ENCODE peak calls at places on chromosomes 3 and 15, in four cellular contexts. One of them, this sample, is unnamed.

GRCh38 chr3:128360705-128361271 is 105.9 kb downstream of the DNAJB8 start:
- DNase-seq in HFF-Myc: no peak
- DNase-seq in PC-3: no peak
- DNase-seq in AG10803: no peak
- DNase-seq in this sample: no peak

GRCh38 chr15:31867536-31868442 is 162.5 kb upstream of the CHRNA7 start:
- DNase-seq in HFF-Myc: peak
- DNase-seq in PC-3: peak
- DNase-seq in AG10803: peak
- DNase-seq in this sample: peak

GRCh38 chr3:17057316-17057715 is 172.6 kb downstream of the PLCL2 start:
- DNase-seq in HFF-Myc: no peak
- DNase-seq in PC-3: no peak
- DNase-seq in AG10803: peak
- DNase-seq in this sample: no peak

GRCh38 chr3:124510290-124510689 is 220.0 kb upstream of the UMPS start:
- DNase-seq in HFF-Myc: no peak
- DNase-seq in PC-3: peak
- DNase-seq in AG10803: peak
- DNase-seq in this sample: no peak

GRCh38 chr3:40267940-40268707 is 41.4 kb upstream of the EIF1B start:
- DNase-seq in HFF-Myc: peak
- DNase-seq in PC-3: no peak
- DNase-seq in AG10803: peak
- DNase-seq in this sample: no peak

GRCh38 chr3:32335365-32336122 is 56.1 kb upstream of the CMTM7 start:
- DNase-seq in HFF-Myc: no peak
- DNase-seq in PC-3: no peak
- DNase-seq in AG10803: no peak
- DNase-seq in this sample: no peak

GRCh38 chr15:92009162-92009561 is 155.7 kb downstream of the SLCO3A1 start:
- DNase-seq in HFF-Myc: no peak
- DNase-seq in PC-3: no peak
- DNase-seq in AG10803: no peak
- DNase-seq in this sample: no peak

GRCh38 chr15:80202641-80203360 is 49.2 kb downstream of the CTXND1 start:
- DNase-seq in HFF-Myc: no peak
- DNase-seq in PC-3: peak
- DNase-seq in AG10803: no peak
- DNase-seq in this sample: no peak

GRCh38 chr15:58532126-58532525 is 100.3 kb downstream of the LIPC start:
- DNase-seq in HFF-Myc: no peak
- DNase-seq in PC-3: no peak
- DNase-seq in AG10803: no peak
- DNase-seq in this sample: no peak

GRCh38 chr15:58527573-58528196 is 95.9 kb downstream of the LIPC start:
- DNase-seq in HFF-Myc: no peak
- DNase-seq in PC-3: no peak
- DNase-seq in AG10803: no peak
- DNase-seq in this sample: no peak

GRCh38 chr15:58528197-58528870 is 96.5 kb downstream of the LIPC start:
- DNase-seq in HFF-Myc: no peak
- DNase-seq in PC-3: peak
- DNase-seq in AG10803: peak
- DNase-seq in this sample: peak

GRCh38 chr15:58529041-58529440 is 97.2 kb downstream of the LIPC start:
- DNase-seq in HFF-Myc: no peak
- DNase-seq in PC-3: no peak
- DNase-seq in AG10803: no peak
- DNase-seq in this sample: no peak

GRCh38 chr15:58530056-58530590 is 98.3 kb downstream of the LIPC start:
- DNase-seq in HFF-Myc: no peak
- DNase-seq in PC-3: no peak
- DNase-seq in AG10803: no peak
- DNase-seq in this sample: no peak
- TF ChIP-seq CTCF in HFF-Myc: no peak
- TF ChIP-seq CTCF in PC-3: no peak
- TF ChIP-seq CTCF in AG10803: no peak
- TF ChIP-seq CTCF in this sample: no peak

GRCh38 chr3:14608298-14608697 is 43.3 kb upstream of the CCDC174 start:
- DNase-seq in HFF-Myc: no peak
- DNase-seq in PC-3: peak
- DNase-seq in AG10803: no peak
- DNase-seq in this sample: no peak

GRCh38 chr3:14605070-14605469 is 46.5 kb upstream of the CCDC174 start:
- DNase-seq in HFF-Myc: no peak
- DNase-seq in PC-3: peak
- DNase-seq in AG10803: no peak
- DNase-seq in this sample: no peak

GRCh38 chr3:14602804-14603644 is 48.5 kb upstream of the CCDC174 start:
- DNase-seq in HFF-Myc: no peak
- DNase-seq in PC-3: peak
- DNase-seq in AG10803: no peak
- DNase-seq in this sample: no peak

GRCh38 chr3:14605744-14606143 is 45.8 kb upstream of the CCDC174 start:
- DNase-seq in HFF-Myc: no peak
- DNase-seq in PC-3: no peak
- DNase-seq in AG10803: no peak
- DNase-seq in this sample: no peak

DNA sequence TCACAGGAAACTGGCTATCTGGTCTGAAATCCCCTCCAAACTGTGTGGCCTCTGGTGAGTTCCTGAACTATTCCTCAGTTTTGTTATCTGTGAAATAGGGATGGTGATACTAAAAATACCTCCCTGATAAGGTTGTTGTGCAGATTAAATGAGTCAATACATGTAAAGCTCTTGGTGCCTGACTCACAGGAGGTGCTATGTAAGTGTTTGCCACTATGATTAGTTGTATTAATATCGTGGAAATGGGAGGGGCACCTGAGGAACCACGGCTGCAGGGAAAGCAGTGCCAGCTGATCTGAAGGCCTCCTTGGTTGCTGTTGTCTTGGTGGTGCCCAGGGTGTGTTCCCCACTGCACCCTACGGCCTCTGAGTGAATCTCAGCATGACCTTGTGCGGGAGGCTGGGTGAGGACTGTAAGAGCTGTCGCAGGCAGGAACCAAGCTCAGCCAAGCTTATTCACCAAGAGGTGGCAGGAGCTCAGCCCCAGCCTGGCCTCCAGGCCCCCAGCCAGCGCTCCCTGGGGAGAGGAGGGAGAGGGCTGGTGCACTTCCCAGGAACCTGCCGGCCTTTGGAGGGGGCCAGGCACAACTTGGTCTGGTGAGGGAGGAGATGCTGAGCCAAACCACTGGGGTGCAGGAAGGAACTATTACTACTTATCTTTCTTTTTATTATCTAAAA is 44.8 kb upstream of the CCDC174 start:
- DNase-seq in HFF-Myc: no peak
- DNase-seq in PC-3: peak
- DNase-seq in AG10803: no peak
- DNase-seq in this sample: no peak
- H3K4me3 ChIP-seq in HFF-Myc: no peak
- H3K4me3 ChIP-seq in PC-3: no peak
- H3K4me3 ChIP-seq in AG10803: no peak
- H3K4me3 ChIP-seq in this sample: no peak

GRCh38 chr3:66618066-66618465 is 117.2 kb upstream of the LRIG1 start:
- DNase-seq in HFF-Myc: no peak
- DNase-seq in PC-3: no peak
- DNase-seq in AG10803: peak
- DNase-seq in this sample: no peak

GRCh38 chr3:66610548-66610909 is 109.7 kb upstream of the LRIG1 start:
- DNase-seq in HFF-Myc: no peak
- DNase-seq in PC-3: no peak
- DNase-seq in AG10803: no peak
- DNase-seq in this sample: no peak

GRCh38 chr3:66620185-66620803 is 119.5 kb upstream of the LRIG1 start:
- DNase-seq in HFF-Myc: no peak
- DNase-seq in PC-3: no peak
- DNase-seq in AG10803: no peak
- DNase-seq in this sample: no peak

GRCh38 chr3:66617351-66617750 is 116.5 kb upstream of the LRIG1 start:
- DNase-seq in HFF-Myc: no peak
- DNase-seq in PC-3: no peak
- DNase-seq in AG10803: no peak
- DNase-seq in this sample: no peak

GRCh38 chr3:66615643-66616301 is 115.0 kb upstream of the LRIG1 start:
- DNase-seq in HFF-Myc: no peak
- DNase-seq in PC-3: no peak
- DNase-seq in AG10803: no peak
- DNase-seq in this sample: no peak
- TF ChIP-seq CTCF in HFF-Myc: no peak
- TF ChIP-seq CTCF in PC-3: no peak
- TF ChIP-seq CTCF in AG10803: no peak
- TF ChIP-seq CTCF in this sample: no peak

GRCh38 chr3:65591313-65591712 is 447.4 kb downstream of the MAGI1 start:
- DNase-seq in HFF-Myc: no peak
- DNase-seq in PC-3: no peak
- DNase-seq in AG10803: no peak
- DNase-seq in this sample: no peak

GRCh38 chr3:65584913-65585312 is 453.8 kb downstream of the MAGI1 start:
- DNase-seq in HFF-Myc: no peak
- DNase-seq in PC-3: no peak
- DNase-seq in AG10803: no peak
- DNase-seq in this sample: no peak

GRCh38 chr3:65584002-65584401 is 454.7 kb downstream of the MAGI1 start:
- DNase-seq in HFF-Myc: no peak
- DNase-seq in PC-3: no peak
- DNase-seq in AG10803: no peak
- DNase-seq in this sample: no peak

GRCh38 chr3:65588884-65589283 is 449.8 kb downstream of the MAGI1 start:
- DNase-seq in HFF-Myc: no peak
- DNase-seq in PC-3: no peak
- DNase-seq in AG10803: no peak
- DNase-seq in this sample: no peak

DNA sequence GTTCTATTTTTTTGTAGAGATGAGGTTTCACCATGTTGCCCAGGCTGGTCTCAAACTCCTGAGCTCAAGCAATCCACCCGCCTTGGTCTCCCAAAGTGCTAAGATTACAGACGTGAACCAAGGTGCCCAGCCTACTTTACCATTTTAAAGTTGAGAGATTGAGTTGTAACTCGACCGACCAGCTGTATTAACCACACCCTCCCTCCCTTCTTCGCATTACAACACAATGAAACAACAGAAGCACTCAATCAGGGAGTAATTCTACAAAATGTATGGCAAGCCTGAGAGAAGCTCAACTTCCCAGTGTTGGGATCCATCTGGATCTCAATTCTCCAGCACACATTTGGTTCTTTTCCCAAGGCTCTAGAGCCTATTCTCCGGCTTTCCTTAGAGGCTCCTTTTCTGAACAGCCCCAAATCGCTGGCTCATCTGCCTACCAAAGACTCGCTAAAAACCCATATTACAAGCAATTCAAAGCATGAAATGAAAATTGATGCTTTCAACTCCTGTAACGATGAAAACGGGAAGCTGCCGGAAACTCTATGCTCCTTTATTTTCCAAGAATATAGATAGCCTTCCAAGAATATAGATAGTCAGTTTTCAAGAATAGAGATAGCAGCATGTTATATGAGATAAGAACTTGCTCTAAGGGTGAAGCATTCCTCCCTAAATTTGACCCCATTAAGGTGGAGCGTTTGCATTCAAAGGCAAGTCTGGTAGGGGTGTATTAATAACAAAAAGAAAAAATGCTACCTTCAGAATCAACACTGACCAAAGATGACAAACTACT is 450.9 kb downstream of the MAGI1 start:
- DNase-seq in HFF-Myc: no peak
- DNase-seq in PC-3: no peak
- DNase-seq in AG10803: no peak
- DNase-seq in this sample: no peak
- H3K4me3 ChIP-seq in HFF-Myc: no peak
- H3K4me3 ChIP-seq in PC-3: no peak
- H3K4me3 ChIP-seq in AG10803: no peak
- H3K4me3 ChIP-seq in this sample: no peak

DNA sequence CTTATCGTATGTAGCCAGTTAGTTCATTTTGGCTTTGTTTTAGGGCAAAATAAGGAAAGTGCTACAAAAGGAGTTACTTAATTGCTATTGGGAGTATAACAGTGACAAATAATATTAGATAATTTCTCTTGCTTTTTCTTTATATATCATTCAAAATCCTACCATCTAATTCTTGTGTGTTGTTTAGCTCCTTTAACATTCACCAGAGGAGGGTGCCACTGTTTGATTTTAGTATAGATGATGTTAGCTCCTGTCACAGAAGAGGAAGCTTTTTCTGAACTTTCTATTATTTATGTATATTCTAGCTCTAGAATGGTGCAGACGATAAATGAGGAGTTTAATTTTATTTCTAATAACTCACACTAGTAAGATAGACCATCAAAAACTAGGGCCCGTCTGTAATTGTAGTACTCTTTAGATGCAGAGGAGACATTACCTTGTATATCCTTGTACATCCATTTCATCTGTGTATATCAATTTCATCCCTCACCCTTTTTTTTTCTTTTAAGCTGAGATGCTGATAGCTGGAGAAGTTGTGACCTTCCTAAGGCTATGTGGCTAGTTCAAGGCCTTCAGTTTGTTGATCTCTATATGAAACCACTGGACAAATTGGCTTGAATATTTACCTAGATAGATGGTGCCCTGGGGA is 3.0 kb downstream of the PPM1L start:
- DNase-seq in HFF-Myc: no peak
- DNase-seq in PC-3: no peak
- DNase-seq in AG10803: no peak
- DNase-seq in this sample: no peak
- TF ChIP-seq CTCF in HFF-Myc: no peak
- TF ChIP-seq CTCF in PC-3: peak
- TF ChIP-seq CTCF in AG10803: no peak
- TF ChIP-seq CTCF in this sample: no peak

GRCh38 chr3:133490468-133491351 is 82.8 kb upstream of the CDV3 start:
- DNase-seq in HFF-Myc: no peak
- DNase-seq in PC-3: peak
- DNase-seq in AG10803: no peak
- DNase-seq in this sample: no peak
- H3K4me3 ChIP-seq in HFF-Myc: no peak
- H3K4me3 ChIP-seq in PC-3: no peak
- H3K4me3 ChIP-seq in AG10803: no peak
- H3K4me3 ChIP-seq in this sample: no peak